ENCODE peak calls at places on chromosomes 6 and 20, in nine cellular contexts. One of them, this sample, is unnamed.

GRCh38 chr6:130233332-130233731 is 10.6 kb upstream of the SAMD3 start:
- DNase-seq in trophoblast cell: no peak
- DNase-seq in pancreas: no peak
- DNase-seq in IMR-90: peak
- DNase-seq in caudate nucleus: no peak
- DNase-seq in tibial artery: no peak
- DNase-seq in PC-3: no peak
- DNase-seq in esophagus squamous epithelium: no peak
- DNase-seq in right cardiac atrium: no peak
- DNase-seq in this sample: no peak

GRCh38 chr6:111482236-111482958 is 621 bp downstream of the REV3L start:
- DNase-seq in tibial artery: peak
- DNase-seq in trophoblast cell: peak
- DNase-seq in right cardiac atrium: peak
- DNase-seq in PC-3: no peak
- DNase-seq in caudate nucleus: peak
- DNase-seq in pancreas: peak
- DNase-seq in IMR-90: peak
- DNase-seq in esophagus squamous epithelium: no peak
- DNase-seq in this sample: no peak

GRCh38 chr20:59043698-59044097 is 1.1 kb upstream of the PRELID3B start:
- DNase-seq in IMR-90: no peak
- DNase-seq in tibial artery: no peak
- DNase-seq in right cardiac atrium: no peak
- DNase-seq in pancreas: no peak
- DNase-seq in caudate nucleus: no peak
- DNase-seq in trophoblast cell: peak
- DNase-seq in PC-3: peak
- DNase-seq in esophagus squamous epithelium: no peak
- DNase-seq in this sample: peak

GRCh38 chr6:19261642-19262041 is 575.5 kb upstream of the ID4 start:
- DNase-seq in esophagus squamous epithelium: no peak
- DNase-seq in right cardiac atrium: no peak
- DNase-seq in tibial artery: no peak
- DNase-seq in pancreas: no peak
- DNase-seq in PC-3: no peak
- DNase-seq in IMR-90: no peak
- DNase-seq in caudate nucleus: no peak
- DNase-seq in trophoblast cell: no peak
- DNase-seq in this sample: no peak

GRCh38 chr6:112831022-112831421 is 483.9 kb downstream of the RFPL4B start:
- DNase-seq in IMR-90: peak
- DNase-seq in pancreas: no peak
- DNase-seq in tibial artery: no peak
- DNase-seq in trophoblast cell: no peak
- DNase-seq in PC-3: peak
- DNase-seq in caudate nucleus: no peak
- DNase-seq in right cardiac atrium: no peak
- DNase-seq in esophagus squamous epithelium: no peak
- DNase-seq in this sample: no peak

GRCh38 chr20:60203451-60203850 is 245.2 kb downstream of the CDH26 start:
- DNase-seq in esophagus squamous epithelium: no peak
- DNase-seq in PC-3: peak
- DNase-seq in IMR-90: no peak
- DNase-seq in caudate nucleus: no peak
- DNase-seq in right cardiac atrium: no peak
- DNase-seq in pancreas: no peak
- DNase-seq in tibial artery: no peak
- DNase-seq in trophoblast cell: no peak
- DNase-seq in this sample: no peak

GRCh38 chr6:141326426-141326825 is 806.3 kb upstream of the GJE1 start:
- DNase-seq in caudate nucleus: no peak
- DNase-seq in PC-3: peak
- DNase-seq in right cardiac atrium: peak
- DNase-seq in esophagus squamous epithelium: no peak
- DNase-seq in tibial artery: peak
- DNase-seq in pancreas: no peak
- DNase-seq in trophoblast cell: peak
- DNase-seq in IMR-90: peak
- DNase-seq in this sample: peak

GRCh38 chr20:4989570-4989969 is 11.7 kb downstream of the SLC23A2 start:
- DNase-seq in esophagus squamous epithelium: no peak
- DNase-seq in caudate nucleus: no peak
- DNase-seq in right cardiac atrium: no peak
- DNase-seq in PC-3: no peak
- DNase-seq in IMR-90: no peak
- DNase-seq in trophoblast cell: no peak
- DNase-seq in tibial artery: no peak
- DNase-seq in pancreas: no peak
- DNase-seq in this sample: no peak

GRCh38 chr20:15849131-15849685 is 724.0 kb downstream of the KIF16B start:
- DNase-seq in IMR-90: no peak
- DNase-seq in right cardiac atrium: no peak
- DNase-seq in pancreas: no peak
- DNase-seq in tibial artery: no peak
- DNase-seq in PC-3: no peak
- DNase-seq in esophagus squamous epithelium: no peak
- DNase-seq in caudate nucleus: no peak
- DNase-seq in trophoblast cell: no peak
- DNase-seq in this sample: no peak

GRCh38 chr6:116158641-116159040 is 32.7 kb upstream of the COL10A1 start:
- DNase-seq in caudate nucleus: no peak
- DNase-seq in pancreas: no peak
- DNase-seq in IMR-90: peak
- DNase-seq in PC-3: no peak
- DNase-seq in right cardiac atrium: no peak
- DNase-seq in esophagus squamous epithelium: no peak
- DNase-seq in tibial artery: no peak
- DNase-seq in trophoblast cell: no peak
- DNase-seq in this sample: no peak

GRCh38 chr6:121780325-121781313 is 345.2 kb downstream of the GJA1 start:
- DNase-seq in trophoblast cell: no peak
- DNase-seq in IMR-90: peak
- DNase-seq in tibial artery: peak
- DNase-seq in right cardiac atrium: peak
- DNase-seq in esophagus squamous epithelium: no peak
- DNase-seq in caudate nucleus: no peak
- DNase-seq in PC-3: peak
- DNase-seq in pancreas: peak
- DNase-seq in this sample: peak

GRCh38 chr6:111157412-111157811 is 70.1 kb downstream of the SLC16A10 start:
- DNase-seq in caudate nucleus: no peak
- DNase-seq in pancreas: no peak
- DNase-seq in right cardiac atrium: no peak
- DNase-seq in trophoblast cell: no peak
- DNase-seq in tibial artery: no peak
- DNase-seq in IMR-90: no peak
- DNase-seq in PC-3: no peak
- DNase-seq in esophagus squamous epithelium: no peak
- DNase-seq in this sample: no peak

GRCh38 chr6:132736239-132736638 is 21.5 kb downstream of the VNN2 start:
- DNase-seq in IMR-90: peak
- DNase-seq in tibial artery: no peak
- DNase-seq in caudate nucleus: no peak
- DNase-seq in PC-3: no peak
- DNase-seq in trophoblast cell: no peak
- DNase-seq in pancreas: no peak
- DNase-seq in esophagus squamous epithelium: no peak
- DNase-seq in right cardiac atrium: no peak
- DNase-seq in this sample: peak

GRCh38 chr6:55405474-55406220 is 78.4 kb downstream of the GFRAL start:
- DNase-seq in PC-3: no peak
- DNase-seq in trophoblast cell: peak
- DNase-seq in tibial artery: no peak
- DNase-seq in esophagus squamous epithelium: no peak
- DNase-seq in IMR-90: no peak
- DNase-seq in right cardiac atrium: no peak
- DNase-seq in caudate nucleus: no peak
- DNase-seq in pancreas: no peak
- DNase-seq in this sample: no peak

GRCh38 chr6:80640176-80640575 is 533.7 kb downstream of the BCKDHB start:
- DNase-seq in tibial artery: no peak
- DNase-seq in caudate nucleus: no peak
- DNase-seq in pancreas: no peak
- DNase-seq in IMR-90: no peak
- DNase-seq in PC-3: no peak
- DNase-seq in trophoblast cell: no peak
- DNase-seq in esophagus squamous epithelium: no peak
- DNase-seq in right cardiac atrium: no peak
- DNase-seq in this sample: no peak
- H3K27ac ChIP-seq in tibial artery: no peak
- H3K27ac ChIP-seq in caudate nucleus: no peak
- H3K27ac ChIP-seq in pancreas: no peak
- H3K27ac ChIP-seq in IMR-90: no peak
- H3K27ac ChIP-seq in PC-3: no peak
- H3K27ac ChIP-seq in trophoblast cell: no peak
- H3K27ac ChIP-seq in esophagus squamous epithelium: no peak
- H3K27ac ChIP-seq in right cardiac atrium: no peak
- H3K27ac ChIP-seq in this sample: no peak

DNA sequence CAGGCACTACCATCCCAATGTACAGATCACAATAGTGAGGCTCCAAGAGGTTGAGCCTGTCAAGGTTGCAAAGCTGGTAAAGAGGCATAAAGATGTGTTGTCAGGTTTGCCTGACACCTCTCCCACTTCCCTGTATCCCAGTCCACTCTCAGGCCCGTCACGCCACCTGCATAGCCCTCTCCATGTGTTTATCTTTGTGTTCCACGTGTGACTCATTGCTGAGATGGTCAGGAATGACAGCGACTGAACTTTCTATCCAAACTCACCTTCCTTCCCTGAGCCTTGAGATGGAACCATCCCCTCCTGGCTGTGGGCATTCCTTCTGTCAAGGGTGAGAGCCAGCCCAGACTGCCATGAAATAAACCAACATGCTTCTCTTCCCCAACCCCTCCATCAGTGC is 578.3 kb downstream of the PTPRT start:
- DNase-seq in esophagus squamous epithelium: no peak
- DNase-seq in PC-3: no peak
- DNase-seq in pancreas: no peak
- DNase-seq in tibial artery: no peak
- DNase-seq in right cardiac atrium: no peak
- DNase-seq in IMR-90: no peak
- DNase-seq in trophoblast cell: no peak
- DNase-seq in caudate nucleus: no peak
- DNase-seq in this sample: no peak
- H3K27ac ChIP-seq in esophagus squamous epithelium: no peak
- H3K27ac ChIP-seq in PC-3: no peak
- H3K27ac ChIP-seq in pancreas: no peak
- H3K27ac ChIP-seq in tibial artery: no peak
- H3K27ac ChIP-seq in right cardiac atrium: no peak
- H3K27ac ChIP-seq in IMR-90: no peak
- H3K27ac ChIP-seq in trophoblast cell: no peak
- H3K27ac ChIP-seq in caudate nucleus: no peak
- H3K27ac ChIP-seq in this sample: no peak

GRCh38 chr6:168029459-168030217 is 32.2 kb downstream of the KIF25 start:
- DNase-seq in tibial artery: no peak
- DNase-seq in right cardiac atrium: no peak
- DNase-seq in caudate nucleus: no peak
- DNase-seq in IMR-90: no peak
- DNase-seq in trophoblast cell: no peak
- DNase-seq in pancreas: no peak
- DNase-seq in esophagus squamous epithelium: no peak
- DNase-seq in PC-3: no peak
- DNase-seq in this sample: peak

GRCh38 chr6:168032383-168032760 is 34.9 kb downstream of the KIF25 start:
- DNase-seq in right cardiac atrium: no peak
- DNase-seq in esophagus squamous epithelium: no peak
- DNase-seq in trophoblast cell: no peak
- DNase-seq in caudate nucleus: no peak
- DNase-seq in PC-3: peak
- DNase-seq in IMR-90: peak
- DNase-seq in pancreas: no peak
- DNase-seq in tibial artery: no peak
- DNase-seq in this sample: no peak

GRCh38 chr6:168030218-168030693 is 32.8 kb downstream of the KIF25 start:
- DNase-seq in IMR-90: no peak
- DNase-seq in tibial artery: no peak
- DNase-seq in caudate nucleus: no peak
- DNase-seq in PC-3: no peak
- DNase-seq in pancreas: no peak
- DNase-seq in esophagus squamous epithelium: no peak
- DNase-seq in right cardiac atrium: no peak
- DNase-seq in trophoblast cell: no peak
- DNase-seq in this sample: no peak

GRCh38 chr6:168030881-168031280 is 33.4 kb downstream of the KIF25 start:
- DNase-seq in right cardiac atrium: no peak
- DNase-seq in IMR-90: no peak
- DNase-seq in pancreas: no peak
- DNase-seq in tibial artery: no peak
- DNase-seq in trophoblast cell: no peak
- DNase-seq in PC-3: no peak
- DNase-seq in esophagus squamous epithelium: no peak
- DNase-seq in caudate nucleus: no peak
- DNase-seq in this sample: no peak

GRCh38 chr6:168031411-168032382 is 34.2 kb downstream of the KIF25 start:
- DNase-seq in trophoblast cell: no peak
- DNase-seq in right cardiac atrium: no peak
- DNase-seq in caudate nucleus: no peak
- DNase-seq in pancreas: no peak
- DNase-seq in tibial artery: no peak
- DNase-seq in esophagus squamous epithelium: no peak
- DNase-seq in IMR-90: peak
- DNase-seq in PC-3: no peak
- DNase-seq in this sample: no peak
- H3K27ac ChIP-seq in trophoblast cell: peak
- H3K27ac ChIP-seq in right cardiac atrium: peak
- H3K27ac ChIP-seq in caudate nucleus: no peak
- H3K27ac ChIP-seq in pancreas: no peak
- H3K27ac ChIP-seq in tibial artery: no peak
- H3K27ac ChIP-seq in esophagus squamous epithelium: no peak
- H3K27ac ChIP-seq in IMR-90: peak
- H3K27ac ChIP-seq in PC-3: no peak
- H3K27ac ChIP-seq in this sample: no peak

GRCh38 chr6:36268478-36269248 is 1.2 kb upstream of the PNPLA1 start:
- DNase-seq in IMR-90: peak
- DNase-seq in esophagus squamous epithelium: no peak
- DNase-seq in PC-3: no peak
- DNase-seq in right cardiac atrium: peak
- DNase-seq in tibial artery: no peak
- DNase-seq in pancreas: no peak
- DNase-seq in trophoblast cell: peak
- DNase-seq in caudate nucleus: peak
- DNase-seq in this sample: no peak

GRCh38 chr6:36269834-36270705 is at the start of gene PNPLA1:
- DNase-seq in right cardiac atrium: no peak
- DNase-seq in esophagus squamous epithelium: no peak
- DNase-seq in IMR-90: no peak
- DNase-seq in PC-3: no peak
- DNase-seq in caudate nucleus: no peak
- DNase-seq in tibial artery: no peak
- DNase-seq in trophoblast cell: no peak
- DNase-seq in pancreas: no peak
- DNase-seq in this sample: peak

GRCh38 chr6:36273067-36273466 is 3.2 kb downstream of the PNPLA1 start:
- DNase-seq in PC-3: no peak
- DNase-seq in tibial artery: no peak
- DNase-seq in trophoblast cell: no peak
- DNase-seq in right cardiac atrium: no peak
- DNase-seq in caudate nucleus: no peak
- DNase-seq in esophagus squamous epithelium: no peak
- DNase-seq in pancreas: no peak
- DNase-seq in IMR-90: no peak
- DNase-seq in this sample: no peak

GRCh38 chr6:36273802-36274201 is 3.9 kb downstream of the PNPLA1 start:
- DNase-seq in pancreas: no peak
- DNase-seq in right cardiac atrium: no peak
- DNase-seq in trophoblast cell: no peak
- DNase-seq in caudate nucleus: no peak
- DNase-seq in esophagus squamous epithelium: no peak
- DNase-seq in PC-3: no peak
- DNase-seq in IMR-90: no peak
- DNase-seq in tibial artery: no peak
- DNase-seq in this sample: no peak

GRCh38 chr6:36272234-36272633 is 2.4 kb downstream of the PNPLA1 start:
- DNase-seq in trophoblast cell: no peak
- DNase-seq in PC-3: no peak
- DNase-seq in esophagus squamous epithelium: no peak
- DNase-seq in tibial artery: no peak
- DNase-seq in pancreas: no peak
- DNase-seq in IMR-90: no peak
- DNase-seq in caudate nucleus: no peak
- DNase-seq in right cardiac atrium: no peak
- DNase-seq in this sample: no peak
- H3K27ac ChIP-seq in trophoblast cell: no peak
- H3K27ac ChIP-seq in PC-3: no peak
- H3K27ac ChIP-seq in esophagus squamous epithelium: no peak
- H3K27ac ChIP-seq in tibial artery: no peak
- H3K27ac ChIP-seq in pancreas: no peak
- H3K27ac ChIP-seq in IMR-90: no peak
- H3K27ac ChIP-seq in caudate nucleus: no peak
- H3K27ac ChIP-seq in right cardiac atrium: no peak
- H3K27ac ChIP-seq in this sample: no peak

This sample was measured in epithelial cell of prostate.